ENCODE peak calls at places on chromosomes 12 and 14, in ten cellular contexts. Z is Panc1, G is RWPE2, F is uterus, M is fibroblast of lung, N is heart left ventricle, Y is psoas muscle, I is A549, A is adrenal gland, U is upper lobe of right lung. R is an unnamed sample. For H3K4me1, the result is how much of the 10 kb centered on the place peaks cover.

GRCh38 chr14:103561381-103562134 is 899 bp downstream of the BAG5 start:
- DNase-seq in F (peak), U (peak), Z (no peak), I (no peak), M (peak), Y (no peak), A (no peak), G (no peak), N (peak), R (peak)

GRCh38 chr14:90608925-90609324 is 207.3 kb downstream of the TTC7B start:
- DNase-seq in N (no peak), Y (no peak), F (no peak), Z (no peak), G (no peak), I (no peak), U (no peak), A (no peak), M (no peak), R (no peak)

GRCh38 chr14:29930283-29930682 is 2.6 kb upstream of the PRKD1 start:
- DNase-seq in G (no peak), Y (no peak), I (no peak), U (no peak), M (peak), A (no peak), F (no peak), N (no peak), Z (no peak), R (no peak)

GRCh38 chr12:46430340-46430948 is 57.9 kb upstream of the SLC38A2 start:
- DNase-seq in Y (no peak), F (no peak), A (no peak), N (no peak), G (no peak), Z (peak), M (peak), I (peak), U (no peak), R (peak)

GRCh38 chr12:1719139-1719538 is 28.3 kb downstream of the ADIPOR2 start:
- DNase-seq in A (no peak), F (no peak), Z (no peak), M (peak), N (no peak), Y (no peak), I (no peak), G (no peak), U (no peak), R (no peak)

GRCh38 chr12:119486599-119487154 is 106.9 kb upstream of the TMEM233 start:
- DNase-seq in U (no peak), Y (no peak), M (no peak), Z (no peak), F (no peak), N (no peak), G (no peak), A (no peak), I (no peak), R (no peak)

GRCh38 chr14:55814064-55814463 is 234.1 kb downstream of the KTN1 start:
- DNase-seq in Y (no peak), F (no peak), I (no peak), U (no peak), A (no peak), G (no peak), Z (no peak), M (no peak), N (no peak), R (no peak)

GRCh38 chr12:7916936-7917335 is 19.1 kb downstream of the SLC2A3 start:
- DNase-seq in I (no peak), A (no peak), N (no peak), F (no peak), Y (no peak), Z (no peak), M (no peak), G (no peak), U (no peak), R (no peak)

GRCh38 chr12:308511-308910 is 45.9 kb upstream of the SLC6A13 start:
- DNase-seq in Z (no peak), F (no peak), N (no peak), I (no peak), A (no peak), Y (no peak), G (no peak), M (no peak), U (no peak), R (no peak)

GRCh38 chr12:108570743-108571603 is 8.6 kb downstream of the ISCU start:
- DNase-seq in Z (no peak), U (no peak), A (no peak), Y (no peak), F (no peak), G (no peak), M (peak), I (no peak), N (no peak), R (no peak)

GRCh38 chr12:57236925-57237652 is 7.6 kb downstream of the SHMT2 start:
- DNase-seq in M (peak), F (peak), Y (peak), G (no peak), N (peak), U (no peak), I (no peak), A (no peak), Z (no peak), R (no peak)

GRCh38 chr14:55467307-55467706 is 26.9 kb upstream of the TBPL2 start:
- DNase-seq in F (no peak), G (no peak), I (no peak), U (no peak), A (no peak), N (no peak), M (no peak), Z (no peak), Y (no peak), R (no peak)

GRCh38 chr14:100056964-100057817 is 8.0 kb upstream of the EVL start:
- DNase-seq in U (no peak), A (no peak), Y (no peak), G (no peak), N (no peak), Z (no peak), I (peak), F (no peak), M (peak), R (peak)

GRCh38 chr14:51846631-51847488 is 13.6 kb upstream of the GNG2 start:
- DNase-seq in Y (peak), U (peak), N (peak), I (no peak), M (peak), F (peak), G (no peak), Z (no peak), A (peak), R (peak)

GRCh38 chr12:84874125-84874824 is 38.3 kb downstream of the SLC6A15 start:
- DNase-seq in G (no peak), I (peak), M (peak), N (no peak), F (no peak), U (no peak), Z (peak), Y (no peak), A (no peak), R (peak)

GRCh38 chr14:63603749-63604277 is 37.9 kb downstream of the WDR89 start:
- DNase-seq in N (no peak), Y (no peak), I (no peak), G (no peak), U (no peak), F (no peak), A (no peak), M (no peak), Z (no peak), R (no peak)

GRCh38 chr12:105748806-105749600 is 389.8 kb downstream of the NUAK1 start:
- DNase-seq in G (no peak), F (peak), U (no peak), M (peak), N (peak), A (no peak), Y (no peak), Z (no peak), I (no peak), R (no peak)

GRCh38 chr12:85920324-85920947 is 46.3 kb downstream of the NTS start:
- DNase-seq in U (no peak), A (no peak), N (no peak), M (peak), G (no peak), Z (no peak), Y (no peak), I (no peak), F (no peak), R (peak)

GRCh38 chr12:89789862-89790261 is 81.2 kb upstream of the ATP2B1 start:
- DNase-seq in N (no peak), G (no peak), I (no peak), M (no peak), U (no peak), A (no peak), Z (no peak), F (no peak), Y (no peak), R (no peak)

GRCh38 chr12:49990269-49990668 is 17.5 kb downstream of the AQP6 start:
- DNase-seq in U (no peak), A (no peak), F (no peak), Z (no peak), N (no peak), G (no peak), Y (no peak), I (no peak), M (peak), R (no peak)

GRCh38 chr12:52148541-52149181 is 43.2 kb downstream of the KRT80 start:
- DNase-seq in A (no peak), N (no peak), G (peak), U (peak), M (no peak), F (no peak), Z (no peak), Y (no peak), I (peak), R (no peak)

GRCh38 chr12:104788848-104789271 is 169.2 kb downstream of the SLC41A2 start:
- DNase-seq in M (no peak), I (no peak), A (no peak), F (no peak), N (no peak), G (no peak), U (no peak), Z (no peak), Y (no peak), R (no peak)

GRCh38 chr12:55713721-55714120 is 2.1 kb upstream of the BLOC1S1 start:
- DNase-seq in U (no peak), Z (no peak), F (no peak), N (no peak), Y (peak), G (no peak), I (peak), M (peak), A (no peak), R (no peak)

GRCh38 chr12:110934093-110934852 is 13.9 kb upstream of the MYL2 start:
- DNase-seq in M (no peak), F (no peak), Z (no peak), U (no peak), A (peak), Y (peak), I (peak), N (no peak), G (peak), R (no peak)

GRCh38 chr12:10982244-10982643 is 4.5 kb downstream of the TAS2R50 start:
- DNase-seq in A (no peak), F (no peak), G (no peak), U (no peak), N (no peak), Z (no peak), Y (no peak), M (no peak), I (no peak), R (peak)

GRCh38 chr12:116539905-116540482 is 19.2 kb upstream of the MAP1LC3B2 start:
- DNase-seq in Y (no peak), Z (no peak), F (peak), A (no peak), M (peak), N (peak), I (no peak), G (no peak), U (no peak), R (no peak)

GRCh38 chr12:82517808-82518207 is 159.5 kb downstream of the METTL25 start:
- DNase-seq in N (no peak), U (no peak), A (no peak), M (no peak), Y (no peak), Z (no peak), G (no peak), F (no peak), I (no peak), R (no peak)

GRCh38 chr12:88520436-88520820 is 59.8 kb downstream of the KITLG start:
- DNase-seq in G (no peak), U (no peak), Y (no peak), A (no peak), Z (no peak), M (no peak), I (no peak), F (no peak), N (no peak), R (no peak)

GRCh38 chr12:68198490-68199086 is 27.0 kb downstream of the IL26 start:
- DNase-seq in I (no peak), G (no peak), Z (no peak), U (no peak), M (no peak), N (no peak), A (no peak), Y (no peak), F (no peak), R (no peak)

GRCh38 chr12:93415723-93416464 is 25.9 kb downstream of the UBE2N start:
- DNase-seq in Z (no peak), F (no peak), U (no peak), G (no peak), Y (no peak), I (no peak), N (no peak), A (no peak), M (peak), R (no peak)

GRCh38 chr12:64737539-64737938 is 21.7 kb downstream of the GNS start:
- DNase-seq in M (no peak), G (no peak), U (no peak), Y (no peak), A (no peak), N (no peak), F (no peak), Z (no peak), I (no peak), R (no peak)

GRCh38 chr14:50892255-50892654 is 20.4 kb downstream of the ABHD12B start:
- DNase-seq in A (no peak), M (no peak), G (no peak), I (no peak), Y (no peak), N (no peak), U (no peak), F (no peak), Z (no peak), R (no peak)

GRCh38 chr12:118874698-118875548 is 106.4 kb upstream of the SRRM4 start:
- DNase-seq in F (no peak), Y (no peak), Z (no peak), M (no peak), A (no peak), G (no peak), U (no peak), I (no peak), N (no peak), R (no peak)

GRCh38 chr14:49367696-49368095 is 218.5 kb downstream of the RPS29 start:
- DNase-seq in Y (no peak), N (no peak), Z (no peak), F (no peak), A (no peak), I (no peak), M (no peak), U (no peak), G (no peak), R (no peak)

GRCh38 chr14:50801706-50802105 is 29.3 kb downstream of the NIN start:
- DNase-seq in U (no peak), I (no peak), N (no peak), Z (no peak), G (no peak), F (no peak), M (peak), A (no peak), Y (no peak), R (no peak)

GRCh38 chr12:128091931-128092330 is 175.0 kb upstream of the TMEM132C start:
- DNase-seq in F (no peak), N (no peak), Z (no peak), Y (no peak), M (no peak), U (no peak), G (no peak), I (no peak), A (no peak), R (no peak)
- H3K4me1 ChIP-seq in F (under half), N (under half), Z (under half), Y (under half), M (under half), U (under half), G (under half), I (under half), A (under half), R (under half)

DNA sequence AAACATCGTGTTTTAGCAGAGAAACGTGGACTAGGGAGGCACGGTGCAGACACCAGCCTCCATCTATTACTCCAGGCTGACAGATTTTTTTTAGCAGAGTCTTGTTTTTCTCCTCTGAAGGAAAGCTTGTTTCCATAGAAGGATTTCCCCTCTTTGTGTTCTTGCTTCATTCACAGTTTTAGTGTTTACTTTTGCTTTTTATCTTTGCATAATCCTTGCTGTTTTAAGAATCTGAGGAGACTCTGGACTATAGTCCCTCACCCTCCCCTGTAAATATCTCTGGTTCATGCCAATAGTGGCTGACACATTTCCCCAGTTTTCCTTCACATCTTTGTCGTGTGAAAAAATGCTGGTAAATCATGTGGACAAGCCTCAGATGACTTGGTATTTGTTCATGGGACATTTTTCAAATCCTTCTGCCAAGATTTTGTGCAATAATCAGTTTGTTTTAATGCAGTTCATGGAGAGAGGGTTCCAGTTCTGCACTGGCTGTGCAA is 39.9 kb upstream of the TMCC3 start:
- DNase-seq in U (no peak), M (peak), Y (no peak), G (no peak), I (no peak), N (no peak), A (no peak), Z (no peak), F (no peak), R (no peak)
- H3K27ac ChIP-seq in U (no peak), M (no peak), Y (no peak), G (no peak), I (peak), N (no peak), A (no peak), Z (no peak), F (peak), R (no peak)

GRCh38 chr14:21103165-21103709 is 2.4 kb downstream of the TMEM253 start:
- DNase-seq in Z (no peak), F (no peak), Y (no peak), G (no peak), M (no peak), N (no peak), I (peak), U (no peak), A (peak), R (no peak)
- H3K4me1 ChIP-seq in Z (under half), F (under half), Y (under half), G (half or more), M (under half), N (half or more), I (half or more), U (under half), A (under half), R (under half)

GRCh38 chr14:35353409-35354172 is 51.0 kb downstream of the NFKBIA start:
- DNase-seq in N (no peak), Y (peak), F (no peak), I (no peak), U (no peak), G (no peak), A (no peak), Z (no peak), M (no peak), R (no peak)

GRCh38 chr14:35351497-35351896 is 53.1 kb downstream of the NFKBIA start:
- DNase-seq in Y (no peak), Z (no peak), F (no peak), N (no peak), I (no peak), G (no peak), M (no peak), A (no peak), U (no peak), R (no peak)

GRCh38 chr14:35351897-35352273 is 52.7 kb downstream of the NFKBIA start:
- DNase-seq in U (no peak), M (no peak), I (no peak), Z (no peak), A (no peak), F (no peak), Y (peak), N (no peak), G (no peak), R (no peak)

GRCh38 chr14:35352274-35353233 is 52.0 kb downstream of the NFKBIA start:
- DNase-seq in N (no peak), A (no peak), G (no peak), Z (no peak), F (no peak), U (no peak), Y (peak), I (no peak), M (no peak), R (no peak)

DNA sequence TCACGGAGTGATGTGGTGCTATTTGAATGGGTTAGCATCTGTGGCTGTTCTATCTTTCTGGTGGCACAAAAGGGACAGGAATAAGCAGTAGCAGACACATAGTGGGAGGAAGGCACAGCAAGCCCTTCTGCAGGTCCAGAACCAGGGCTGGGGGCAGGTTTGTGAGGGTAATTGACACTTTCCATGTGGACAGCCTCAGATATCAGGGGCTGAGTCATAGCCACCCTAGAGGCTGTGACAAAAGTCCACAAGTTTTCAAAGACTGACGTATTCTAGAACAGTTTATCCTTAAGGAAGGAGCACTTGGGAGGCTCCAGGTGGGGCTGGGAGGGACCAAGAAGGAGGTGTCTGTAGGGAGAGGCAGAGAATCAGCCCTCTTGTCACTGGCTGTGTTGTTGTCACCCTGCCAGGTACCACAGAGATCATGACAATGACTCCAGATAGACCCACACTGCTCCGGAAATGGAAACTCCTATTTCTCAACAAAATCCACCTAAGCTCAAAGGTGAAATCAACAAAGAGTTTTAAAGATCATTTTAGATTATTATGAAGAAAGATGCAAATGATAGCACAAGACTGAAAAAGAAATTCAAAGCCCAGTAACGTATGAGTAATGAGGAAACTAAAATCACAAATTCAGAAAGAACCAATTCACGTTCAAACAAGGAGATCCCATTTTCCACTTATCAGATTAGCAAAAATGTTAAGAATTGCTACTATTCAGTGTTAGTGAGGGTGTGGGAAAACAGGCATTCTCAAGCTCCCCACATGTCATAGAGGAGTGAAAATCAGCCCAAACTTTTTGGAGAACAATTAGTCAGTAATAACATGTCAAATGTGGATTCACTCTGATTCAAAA is 48.3 kb downstream of the NFKBIA start:
- DNase-seq in Z (no peak), N (no peak), U (no peak), A (no peak), G (no peak), Y (no peak), I (no peak), M (no peak), F (no peak), R (no peak)
- H3K27ac ChIP-seq in Z (peak), N (no peak), U (peak), A (no peak), G (peak), Y (no peak), I (peak), M (no peak), F (no peak), R (no peak)

GRCh38 chr14:101827286-101827685 is 65.8 kb downstream of the PPP2R5C start:
- DNase-seq in F (no peak), M (no peak), A (no peak), I (no peak), Y (no peak), Z (no peak), G (no peak), N (no peak), U (no peak), R (no peak)

GRCh38 chr14:101826359-101826758 is 64.8 kb downstream of the PPP2R5C start:
- DNase-seq in Z (no peak), G (no peak), N (no peak), Y (no peak), I (no peak), F (no peak), A (no peak), M (no peak), U (no peak), R (no peak)

GRCh38 chr14:101825797-101826196 is 64.3 kb downstream of the PPP2R5C start:
- DNase-seq in Z (no peak), Y (no peak), M (no peak), N (no peak), F (no peak), G (no peak), I (no peak), U (no peak), A (no peak), R (no peak)

GRCh38 chr14:101830271-101830670 is 68.8 kb downstream of the PPP2R5C start:
- DNase-seq in G (no peak), A (no peak), F (no peak), Z (no peak), I (no peak), N (no peak), Y (no peak), M (no peak), U (no peak), R (no peak)

DNA sequence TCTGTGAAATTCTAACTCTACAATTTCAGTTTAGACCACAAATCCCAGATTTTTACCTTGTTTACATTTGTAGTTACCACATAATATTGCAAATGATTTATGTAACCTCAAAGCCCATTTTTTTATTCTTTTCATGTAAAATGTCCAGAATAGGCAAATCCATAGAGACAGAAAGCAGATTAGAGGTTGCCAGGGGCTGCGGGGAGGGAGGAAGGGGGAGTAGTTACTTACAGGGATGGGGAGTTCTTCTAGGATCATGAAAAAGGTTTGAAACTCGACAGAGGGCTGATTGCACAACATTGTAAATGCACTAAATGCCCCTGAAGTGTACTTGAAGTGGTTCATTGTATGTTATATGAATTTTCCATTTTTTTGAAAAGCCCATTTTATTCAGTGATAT is 66.5 kb downstream of the PPP2R5C start:
- DNase-seq in I (no peak), M (peak), Y (no peak), Z (no peak), A (no peak), U (no peak), N (no peak), F (no peak), G (no peak), R (no peak)
- H3K4me1 ChIP-seq in I (under half), M (under half), Y (half or more), Z (under half), A (half or more), U (under half), N (half or more), F (under half), G (under half), R (half or more)